ENCODE peak calls at places on chromosome 20, in nine cellular contexts. Y is endothelial cell; G is tibial artery; S is CD4-positive, alpha-beta T cell; K is OCI-LY7; I is IMR-90; H is uterus; T is fibroblast of pulmonary artery; P is GM12865. O is an unnamed sample.

GRCh38 chr20:31966991-31967655 is 828 bp upstream of the XKR7 start:
- DNase-seq in H (no peak), T (no peak), P (no peak), K (no peak), S (no peak), Y (no peak), I (no peak), G (no peak), O (no peak)

GRCh38 chr20:42391807-42392206 is 773.6 kb upstream of the CHD6 start:
- DNase-seq in I (no peak), K (no peak), P (no peak), G (no peak), T (no peak), H (no peak), Y (no peak), S (no peak), O (no peak)

GRCh38 chr20:59421920-59422637 is 121.7 kb downstream of the EDN3 start:
- DNase-seq in G (no peak), P (no peak), K (no peak), T (no peak), I (no peak), H (no peak), Y (no peak), S (no peak), O (no peak)

GRCh38 chr20:45095753-45096371 is 5.1 kb downstream of the KCNS1 start:
- DNase-seq in S (peak), G (no peak), T (peak), I (peak), Y (peak), H (peak), K (peak), P (peak), O (no peak)

GRCh38 chr20:47154089-47154488 is 202.4 kb downstream of the ZMYND8 start:
- DNase-seq in P (no peak), I (no peak), H (no peak), Y (no peak), T (no peak), S (no peak), K (no peak), G (no peak), O (no peak)

GRCh38 chr20:32004963-32005362 is 5.3 kb upstream of the CCM2L start:
- DNase-seq in K (no peak), Y (no peak), S (no peak), H (no peak), T (peak), G (no peak), P (no peak), I (peak), O (no peak)

GRCh38 chr20:2688041-2688591 is 4.5 kb upstream of the EBF4 start:
- DNase-seq in T (peak), H (no peak), P (peak), G (peak), Y (peak), S (peak), I (peak), K (peak), O (peak)

GRCh38 chr20:40668449-40669228 is 20.4 kb downstream of the MAFB start:
- DNase-seq in I (no peak), G (no peak), H (no peak), Y (no peak), P (no peak), T (no peak), K (no peak), S (no peak), O (peak)

GRCh38 chr20:9966966-9967365 is 67.8 kb upstream of the ANKEF1 start:
- DNase-seq in P (peak), T (peak), Y (no peak), G (no peak), I (no peak), H (no peak), S (no peak), K (no peak), O (no peak)

GRCh38 chr20:50027611-50028105 is 44.9 kb downstream of the SNAI1 start:
- DNase-seq in P (no peak), G (peak), H (peak), S (no peak), I (peak), K (no peak), T (peak), Y (no peak), O (no peak)

GRCh38 chr20:29319725-29320124 is 1937.7 kb upstream of the DEFB115 start:
- DNase-seq in K (no peak), T (no peak), H (no peak), Y (no peak), S (no peak), G (no peak), I (no peak), P (no peak), O (no peak)

GRCh38 chr20:13995086-13995665 is at the start of gene MACROD2:
- DNase-seq in H (peak), P (peak), G (peak), I (peak), S (no peak), Y (peak), K (no peak), T (peak), O (peak)

GRCh38 chr20:48711696-48712464 is 115.9 kb downstream of the PREX1 start:
- DNase-seq in I (no peak), T (no peak), P (no peak), Y (no peak), K (no peak), S (no peak), G (no peak), H (no peak), O (no peak)

GRCh38 chr20:45111799-45112471 is 3.0 kb downstream of the WFDC5 start:
- DNase-seq in K (peak), I (no peak), P (peak), S (no peak), Y (no peak), G (no peak), H (no peak), T (peak), O (no peak)

GRCh38 chr20:12287575-12287974 is 369.9 kb downstream of the BTBD3 start:
- DNase-seq in K (no peak), S (no peak), G (no peak), T (no peak), Y (no peak), I (no peak), H (no peak), P (no peak), O (no peak)

GRCh38 chr20:31747640-31748039 is 8.6 kb downstream of the TPX2 start:
- DNase-seq in P (no peak), T (peak), G (peak), I (peak), Y (no peak), K (no peak), S (no peak), H (no peak), O (no peak)

DNA sequence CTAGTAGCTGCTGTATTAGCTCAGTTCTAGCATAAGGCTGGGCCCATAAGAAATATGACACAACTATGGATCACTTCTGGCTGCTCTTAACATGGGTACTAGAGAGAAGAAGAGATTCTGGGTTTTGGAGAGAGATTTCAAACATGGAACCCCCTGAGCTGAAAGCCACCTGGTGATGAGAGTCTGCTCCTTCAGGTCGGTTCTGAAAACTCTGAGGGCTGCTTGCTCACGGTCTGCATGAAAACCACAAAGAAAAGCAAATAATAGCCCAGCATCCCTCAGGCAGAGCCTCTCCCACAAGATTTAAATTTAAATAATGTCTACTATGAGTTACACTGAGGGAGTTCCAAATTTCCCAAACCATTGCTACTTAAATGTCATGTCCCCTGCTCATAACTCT is 301.6 kb downstream of the BMP7 start:
- DNase-seq in T (no peak), P (no peak), G (no peak), H (no peak), S (no peak), K (no peak), I (no peak), Y (no peak), O (no peak)
- TF ChIP-seq CTCF in T (no peak), P (no peak), G (no peak), H (no peak), S (no peak), K (no peak), I (no peak), Y (no peak), O (no peak)

DNA sequence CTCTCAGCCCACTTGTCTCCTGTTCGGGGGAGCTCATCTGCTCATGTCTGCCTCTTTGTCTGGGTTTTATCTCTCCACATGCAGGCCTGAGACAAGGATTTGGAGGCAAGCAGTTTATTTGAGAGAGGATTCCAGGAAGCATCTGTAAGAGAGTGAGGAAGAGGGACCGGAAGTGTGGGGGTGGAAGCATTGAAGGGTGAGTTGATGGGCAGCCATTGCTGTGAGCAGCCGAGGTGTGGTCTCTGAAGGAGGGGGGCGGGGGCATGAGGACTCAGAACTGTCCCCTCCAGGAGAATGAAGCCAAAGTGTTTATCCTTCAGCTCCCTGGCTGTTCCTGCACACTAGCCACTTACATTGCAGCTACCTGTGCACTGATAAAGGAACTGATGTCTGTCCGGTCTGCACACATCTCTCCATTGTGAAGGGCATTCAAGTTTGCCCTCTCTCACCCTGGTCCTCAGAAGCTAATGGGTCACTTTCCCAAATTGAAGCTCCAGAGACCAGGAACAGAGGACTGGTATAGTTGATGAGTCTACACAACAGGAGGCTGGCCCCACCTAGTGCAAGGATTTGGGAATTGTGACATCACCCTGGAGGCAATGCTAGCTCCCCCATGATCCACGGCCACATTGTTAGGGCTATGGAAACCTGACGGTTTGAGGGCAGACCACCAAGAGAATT is 100.5 kb upstream of the FOXA2 start:
- DNase-seq in H (no peak), S (no peak), T (no peak), K (no peak), Y (peak), G (no peak), P (no peak), I (no peak), O (no peak)
- TF ChIP-seq CTCF in H (no peak), S (no peak), T (no peak), K (no peak), Y (no peak), G (no peak), P (no peak), I (no peak), O (no peak)

GRCh38 chr20:53020834-53021233 is 48.7 kb downstream of the TSHZ2 start:
- DNase-seq in T (peak), K (peak), S (no peak), I (no peak), Y (no peak), P (no peak), G (no peak), H (no peak), O (no peak)
- TF ChIP-seq CTCF in T (peak), K (peak), S (no peak), I (no peak), Y (no peak), P (no peak), G (no peak), H (no peak), O (no peak)

GRCh38 chr20:33679758-33680485 is 5.7 kb upstream of the NECAB3 start:
- DNase-seq in G (no peak), I (no peak), P (peak), K (peak), H (no peak), Y (no peak), T (no peak), S (no peak), O (no peak)

GRCh38 chr20:33681728-33682353 is 4.3 kb downstream of the E2F1 start:
- DNase-seq in H (no peak), G (no peak), K (peak), I (no peak), S (no peak), P (no peak), T (no peak), Y (no peak), O (no peak)

GRCh38 chr20:33681288-33681687 is 4.9 kb downstream of the E2F1 start:
- DNase-seq in G (no peak), K (no peak), P (no peak), Y (no peak), T (no peak), H (no peak), I (no peak), S (no peak), O (no peak)

GRCh38 chr20:33677991-33678431 is 3.8 kb upstream of the NECAB3 start:
- DNase-seq in S (no peak), K (no peak), T (no peak), P (no peak), Y (no peak), G (no peak), H (no peak), I (no peak), O (no peak)

GRCh38 chr20:33680681-33681080 is 5.5 kb downstream of the E2F1 start:
- DNase-seq in S (no peak), I (peak), P (no peak), K (no peak), G (peak), Y (no peak), T (peak), H (no peak), O (no peak)
- TF ChIP-seq CTCF in S (no peak), I (no peak), P (no peak), K (no peak), G (no peak), Y (no peak), T (no peak), H (no peak), O (no peak)

GRCh38 chr20:34705383-34706021 is 1.4 kb downstream of the TP53INP2 start:
- DNase-seq in Y (peak), H (no peak), P (no peak), I (peak), S (no peak), T (peak), K (no peak), G (peak), O (peak)
- TF ChIP-seq CTCF in Y (peak), H (no peak), P (peak), I (peak), S (no peak), T (peak), K (peak), G (no peak), O (peak)

GRCh38 chr20:62027698-62028321 is 37.9 kb downstream of the TAF4 start:
- DNase-seq in H (no peak), K (no peak), Y (no peak), S (no peak), T (no peak), G (no peak), I (no peak), P (no peak), O (no peak)
- TF ChIP-seq CTCF in H (no peak), K (no peak), Y (no peak), S (no peak), T (no peak), G (no peak), I (no peak), P (no peak), O (no peak)

GRCh38 chr20:63967330-63968135 is 2.2 kb downstream of the ZNF512B start:
- DNase-seq in T (no peak), H (no peak), Y (no peak), I (no peak), K (no peak), S (no peak), P (no peak), G (no peak), O (no peak)
- TF ChIP-seq CTCF in T (no peak), H (no peak), Y (no peak), I (no peak), K (no peak), S (no peak), P (no peak), G (no peak), O (no peak)

DNA sequence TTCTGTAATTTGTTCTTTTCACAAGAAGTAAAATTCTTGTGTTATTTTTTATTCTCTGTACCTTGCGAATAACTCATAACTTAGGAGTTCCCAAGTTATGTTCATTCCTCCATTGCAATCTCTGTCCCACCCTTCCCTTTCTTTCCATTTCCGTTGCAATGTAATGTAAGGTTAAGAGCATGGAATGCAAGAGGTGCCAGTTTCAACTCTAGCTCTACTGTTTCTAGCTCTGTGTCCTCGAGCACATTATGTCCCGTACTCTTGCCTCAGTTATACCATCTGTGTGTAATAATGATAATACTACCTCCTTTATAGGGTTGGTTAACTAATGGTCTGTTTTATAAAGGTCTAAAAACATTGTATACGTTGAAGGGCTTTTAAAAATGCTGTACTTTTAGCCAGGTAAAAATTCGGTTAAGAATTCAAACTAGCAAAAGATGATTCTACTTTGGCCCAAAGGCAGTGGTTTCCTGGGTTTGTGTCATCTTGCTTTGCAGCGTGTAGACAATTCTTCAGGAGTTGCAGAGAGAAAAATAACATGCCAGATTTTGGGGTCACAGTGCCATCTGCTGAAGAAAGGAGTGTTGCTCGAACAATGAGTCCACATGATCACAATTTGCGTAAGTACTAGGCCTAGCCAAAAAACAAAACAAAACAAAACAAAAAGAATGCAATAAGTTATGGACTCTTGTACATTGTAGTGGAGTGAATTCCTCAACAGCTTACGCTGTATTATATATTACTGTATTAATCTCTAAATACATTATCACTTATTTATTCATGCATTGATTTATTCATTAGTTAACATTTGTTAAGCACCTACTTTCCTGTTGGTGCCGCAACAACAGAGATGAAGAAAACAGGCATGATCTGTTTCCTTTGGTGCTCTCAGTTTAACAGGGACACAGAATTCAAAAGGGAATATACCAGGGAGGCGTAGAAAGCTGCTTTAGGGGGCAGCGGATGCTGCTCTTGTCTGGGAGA is 10.0 kb upstream of the PFDN4 start:
- DNase-seq in T (peak), S (no peak), P (peak), Y (no peak), H (no peak), G (no peak), I (peak), K (peak), O (no peak)
- TF ChIP-seq CTCF in T (peak), S (no peak), P (no peak), Y (no peak), H (no peak), G (no peak), I (peak), K (peak), O (no peak)

DNA sequence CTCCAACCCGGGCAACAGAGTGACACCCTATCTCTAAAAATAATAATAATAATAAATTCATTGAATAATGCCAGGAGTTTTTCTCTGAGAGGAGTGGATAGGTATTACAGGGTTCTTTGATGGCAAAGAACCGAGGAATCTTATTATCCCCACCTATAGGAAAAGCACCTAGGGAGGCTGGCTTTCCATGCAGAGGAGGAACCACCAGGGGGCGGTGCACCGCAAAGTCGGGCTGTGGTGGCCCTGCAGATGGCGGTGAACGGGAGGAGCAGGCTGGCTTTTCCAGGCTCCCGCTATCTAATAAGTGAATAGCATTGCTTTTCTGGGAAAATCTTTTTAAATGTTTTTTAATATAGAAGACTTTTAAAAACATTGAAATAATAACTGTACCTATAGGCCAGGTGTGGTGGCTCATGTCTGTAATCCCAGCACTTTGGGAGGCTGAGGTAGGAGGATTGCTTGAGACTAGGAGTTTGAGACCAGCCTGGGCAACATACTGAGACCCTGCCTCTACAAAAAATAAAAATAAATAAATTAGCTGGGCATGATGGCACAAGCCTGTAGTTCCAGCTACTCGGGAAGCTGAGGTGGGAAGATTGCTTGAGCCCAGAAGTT is 864.2 kb downstream of the KIF16B start:
- DNase-seq in K (peak), G (no peak), T (peak), S (peak), P (peak), I (no peak), H (no peak), Y (peak), O (no peak)
- TF ChIP-seq CTCF in K (peak), G (peak), T (peak), S (no peak), P (peak), I (peak), H (no peak), Y (peak), O (peak)

GRCh38 chr20:56468317-56469076 is at the start of gene RTF2:
- DNase-seq in I (peak), Y (peak), K (peak), S (peak), G (peak), P (peak), H (peak), T (peak), O (peak)
- TF ChIP-seq CTCF in I (no peak), Y (no peak), K (no peak), S (no peak), G (no peak), P (no peak), H (peak), T (no peak), O (no peak)

O was measured in CD14-positive monocyte.